ENCODE peak calls at places on chromosomes 4 and X, in nine cellular contexts. U is suprapubic skin, F is A549, D is upper lobe of left lung, W is tibial nerve, R is IMR-90, I is transverse colon, V is right lobe of liver, Q is HepG2. L is an unnamed sample.

GRCh38 chr4:14887842-14888433 is 114.3 kb upstream of the CPEB2 start:
- DNase-seq in U (no peak), F (no peak), D (no peak), W (no peak), R (no peak), I (no peak), V (no peak), Q (no peak), L (no peak)

GRCh38 chr4:117545042-117545441 is 459.7 kb upstream of the TRAM1L1 start:
- DNase-seq in U (no peak), F (no peak), D (no peak), W (no peak), R (no peak), I (no peak), V (no peak), Q (no peak), L (no peak)

GRCh38 chrX:131704136-131704695 is 160.3 kb downstream of the OR13H1 start:
- DNase-seq in U (no peak), F (peak), D (peak), W (no peak), R (peak), I (peak), V (peak), Q (no peak), L (no peak)

GRCh38 chrX:45129055-45129454 is 71.6 kb downstream of the DIPK2B start:
- DNase-seq in U (no peak), F (no peak), D (no peak), W (no peak), R (no peak), I (no peak), V (no peak), Q (no peak), L (no peak)

GRCh38 chrX:11329016-11329415 is 35.8 kb downstream of the AMELX start:
- DNase-seq in U (no peak), F (no peak), D (no peak), W (no peak), R (peak), I (no peak), V (no peak), Q (no peak), L (no peak)

GRCh38 chrX:1072637-1073377 is 139.6 kb downstream of the CRLF2 start:
- DNase-seq in U (peak), F (no peak), D (no peak), W (no peak), R (no peak), I (no peak), V (peak), Q (peak), L (no peak)

GRCh38 chrX:119036369-119037029 is 36.3 kb upstream of the CT47C1 start:
- DNase-seq in U (no peak), F (no peak), D (no peak), W (no peak), R (peak), I (no peak), V (no peak), Q (no peak), L (no peak)

GRCh38 chrX:123648028-123648810 is 84.6 kb downstream of the THOC2 start:
- DNase-seq in U (no peak), F (peak), D (peak), W (no peak), R (peak), I (peak), V (peak), Q (peak), L (peak)

GRCh38 chr4:117429506-117429905 is 344.1 kb upstream of the TRAM1L1 start:
- DNase-seq in U (no peak), F (no peak), D (no peak), W (no peak), R (no peak), I (no peak), V (peak), Q (no peak), L (no peak)

DNA sequence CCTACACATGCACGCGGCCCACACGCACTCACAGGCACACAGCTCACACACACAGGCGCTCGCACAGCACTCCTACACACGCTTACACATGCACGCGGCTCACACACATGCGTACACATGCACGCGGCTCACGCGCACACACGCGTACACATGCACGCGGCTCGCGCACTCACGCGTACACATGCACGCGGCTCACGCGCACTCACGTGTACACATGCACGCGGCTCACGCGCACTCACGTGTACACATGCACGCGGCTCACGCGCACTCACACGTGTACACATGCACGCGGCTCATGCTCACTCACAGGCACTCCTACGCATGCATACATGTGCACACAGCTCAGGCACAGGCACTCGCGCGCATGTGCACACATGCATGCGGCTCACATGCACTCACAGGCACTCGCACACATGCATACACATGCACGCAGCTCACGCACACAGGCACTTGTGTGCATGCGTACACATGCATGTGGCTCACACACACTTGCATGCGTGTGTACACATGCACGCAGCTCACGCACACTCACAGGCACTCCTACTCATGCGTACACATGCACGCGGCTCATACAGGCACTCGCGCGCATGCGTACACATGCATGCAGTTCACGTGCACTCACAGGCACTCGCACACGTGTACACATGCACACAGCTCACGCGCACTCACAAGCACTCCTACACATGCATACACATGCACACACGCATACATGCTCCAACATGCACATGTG is 44.9 kb downstream of the GAK start:
- DNase-seq in U (no peak), F (no peak), D (no peak), W (no peak), R (no peak), I (no peak), V (no peak), Q (no peak), L (no peak)
- H3K4me3 ChIP-seq in U (no peak), F (no peak), D (no peak), W (no peak), R (no peak), I (no peak), V (no peak), Q (no peak), L (no peak)

DNA sequence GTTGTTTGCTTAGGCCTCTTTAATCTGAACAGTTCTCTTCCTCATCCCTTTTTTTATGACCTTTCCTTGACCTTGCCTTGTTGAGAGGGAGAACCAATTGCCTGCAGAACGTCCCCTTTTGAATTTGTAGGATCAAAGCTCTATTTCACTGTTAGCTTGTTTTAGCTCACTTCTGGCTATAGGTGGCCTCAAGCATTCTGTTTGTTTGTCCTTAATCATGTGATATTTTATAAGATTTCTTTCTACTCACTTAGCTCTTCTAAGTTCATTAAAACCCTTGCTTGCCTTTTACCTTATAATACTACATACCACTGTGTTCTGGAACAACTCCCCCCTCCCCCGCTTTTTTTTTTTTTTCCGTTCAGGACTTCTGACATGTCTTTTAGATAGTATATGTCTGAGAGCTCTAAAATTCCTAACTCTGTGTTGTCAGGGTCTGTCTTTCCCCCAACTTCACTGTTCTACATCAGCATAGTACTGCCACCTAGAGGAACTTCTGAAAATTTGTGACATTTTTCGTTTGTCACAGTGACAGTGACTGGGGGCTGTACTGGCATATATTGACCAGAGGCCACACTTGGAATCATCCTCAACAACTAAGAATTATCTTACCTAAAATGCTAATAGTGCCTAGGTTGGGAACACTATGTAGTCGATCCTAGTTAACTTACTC is 128.5 kb downstream of the LARP7 start:
- DNase-seq in U (no peak), F (peak), D (no peak), W (no peak), R (peak), I (no peak), V (no peak), Q (peak), L (no peak)
- TF ChIP-seq CTCF in U (no peak), F (peak), D (no peak), W (no peak), R (peak), I (peak), V (peak), Q (peak), L (no peak)

GRCh38 chr4:1042352-1043025 is 31.1 kb downstream of the FGFRL1 start:
- DNase-seq in U (no peak), F (no peak), D (no peak), W (no peak), R (no peak), I (no peak), V (peak), Q (no peak), L (peak)

GRCh38 chr4:1044469-1045192 is 33.2 kb downstream of the FGFRL1 start:
- DNase-seq in U (no peak), F (no peak), D (no peak), W (no peak), R (no peak), I (no peak), V (peak), Q (no peak), L (no peak)

GRCh38 chr4:1045193-1045594 is 33.8 kb downstream of the FGFRL1 start:
- DNase-seq in U (no peak), F (no peak), D (no peak), W (no peak), R (no peak), I (no peak), V (peak), Q (no peak), L (peak)

GRCh38 chr4:1043162-1043561 is 31.7 kb downstream of the FGFRL1 start:
- DNase-seq in U (no peak), F (no peak), D (no peak), W (no peak), R (no peak), I (no peak), V (no peak), Q (no peak), L (peak)

GRCh38 chr4:1043658-1044468 is 32.4 kb downstream of the FGFRL1 start:
- DNase-seq in U (peak), F (peak), D (peak), W (peak), R (peak), I (peak), V (peak), Q (peak), L (peak)
- TF ChIP-seq POLR2A in U (no peak), F (no peak), D (no peak), W (no peak), R (peak), I (no peak), V (no peak), Q (no peak), L (no peak)

GRCh38 chr4:123471655-123472054 is 75.1 kb downstream of the SPRY1 start:
- DNase-seq in U (no peak), F (no peak), D (no peak), W (no peak), R (no peak), I (no peak), V (no peak), Q (no peak), L (no peak)
- H3K4me3 ChIP-seq in U (no peak), F (no peak), D (no peak), W (no peak), R (no peak), I (no peak), V (no peak), Q (no peak), L (no peak)

GRCh38 chr4:2804973-2805501 is 12.2 kb downstream of the SH3BP2 start:
- DNase-seq in U (no peak), F (no peak), D (peak), W (no peak), R (no peak), I (no peak), V (peak), Q (no peak), L (peak)

GRCh38 chr4:2800691-2801596 is 8.1 kb downstream of the SH3BP2 start:
- DNase-seq in U (peak), F (no peak), D (peak), W (peak), R (peak), I (peak), V (peak), Q (peak), L (peak)

GRCh38 chr4:2803624-2804448 is 11.0 kb downstream of the SH3BP2 start:
- DNase-seq in U (peak), F (no peak), D (peak), W (no peak), R (no peak), I (peak), V (peak), Q (no peak), L (peak)

GRCh38 chr4:2804449-2804972 is 11.6 kb downstream of the SH3BP2 start:
- DNase-seq in U (no peak), F (no peak), D (peak), W (no peak), R (no peak), I (no peak), V (peak), Q (no peak), L (peak)

DNA sequence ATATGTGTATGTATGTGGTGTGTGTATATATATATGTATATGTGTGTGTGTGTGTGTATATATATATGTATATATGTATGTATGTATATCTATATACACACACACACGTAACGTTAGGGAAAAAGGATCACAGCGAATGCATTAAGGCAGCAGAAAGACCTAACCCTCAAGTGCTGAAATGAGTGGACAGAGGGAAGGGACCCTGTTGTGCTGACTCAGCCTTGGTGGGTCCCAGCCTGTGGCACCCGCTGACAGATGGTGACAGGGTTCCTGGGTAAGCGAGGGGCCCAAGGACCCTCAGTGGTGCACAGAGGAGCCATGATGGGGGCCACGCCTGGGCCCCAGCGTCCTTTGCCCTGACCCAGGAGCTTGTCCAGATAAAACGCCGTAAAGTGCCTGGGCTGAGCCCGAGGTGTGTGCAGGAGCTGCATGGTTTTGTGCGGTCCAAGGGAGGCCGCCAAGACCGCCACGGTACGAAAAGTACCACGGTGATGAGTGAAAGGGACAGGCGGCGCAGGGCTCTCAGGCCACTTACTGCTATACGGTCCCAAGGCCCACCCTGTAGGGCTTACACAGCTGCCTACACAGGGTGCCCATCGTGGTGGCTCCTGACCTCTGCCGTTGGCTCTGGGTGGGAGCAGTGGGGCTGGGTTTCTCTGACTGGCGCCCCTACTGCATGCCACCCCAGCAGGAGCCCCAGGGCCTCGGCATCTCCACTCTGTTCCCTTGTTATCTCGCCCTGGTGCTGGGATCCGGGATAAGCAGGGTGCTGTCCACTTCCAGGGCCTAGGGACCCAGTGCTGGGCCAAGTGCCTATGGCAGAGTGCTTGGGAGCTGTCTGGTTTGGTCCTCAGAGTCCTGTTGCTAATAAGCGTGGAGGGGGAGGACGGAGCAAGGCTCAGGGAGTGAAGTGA is 10.0 kb downstream of the SH3BP2 start:
- DNase-seq in U (peak), F (no peak), D (peak), W (no peak), R (no peak), I (peak), V (peak), Q (no peak), L (no peak)
- TF ChIP-seq CTCF in U (no peak), F (no peak), D (no peak), W (no peak), R (no peak), I (no peak), V (no peak), Q (no peak), L (no peak)

DNA sequence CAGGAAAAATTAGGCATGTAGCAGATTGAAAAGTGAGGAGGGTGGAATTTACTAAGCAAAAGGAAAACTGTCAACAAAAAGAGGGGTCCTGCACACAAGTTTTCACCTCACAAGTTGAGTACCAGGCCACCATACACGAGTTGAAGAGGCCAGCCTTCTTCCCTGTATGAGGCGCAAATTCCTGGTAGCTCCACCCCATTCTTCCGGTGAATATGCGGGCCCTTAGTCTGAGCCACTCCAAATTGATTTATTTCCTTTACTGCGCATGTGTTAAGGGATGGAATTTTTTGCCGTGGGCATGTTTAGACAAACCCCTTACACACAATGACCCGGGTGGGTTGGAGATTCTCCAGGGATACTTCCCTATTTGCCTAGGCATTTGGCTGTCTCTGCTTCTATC is 942.1 kb upstream of the GRIA3 start:
- DNase-seq in U (no peak), F (no peak), D (no peak), W (no peak), R (no peak), I (no peak), V (no peak), Q (no peak), L (no peak)
- TF ChIP-seq POLR2A in U (no peak), F (no peak), D (no peak), W (no peak), R (no peak), I (no peak), V (no peak), Q (no peak), L (no peak)

L was measured in thyroid gland.